ENCODE peak calls at places on chromosomes 5 and 9, in seven cellular contexts. One of them, this sample, is unnamed.

GRCh38 chr9:83701286-83701685 is 6.5 kb downstream of the UBQLN1 start:
- DNase-seq in GM23248: no peak
- DNase-seq in PC-3: no peak
- DNase-seq in GM23338: no peak
- DNase-seq in hepatocyte: no peak
- DNase-seq in HCT116: no peak
- DNase-seq in MM.1S: no peak
- DNase-seq in this sample: no peak

GRCh38 chr5:53035868-53036381 is 46.8 kb downstream of the ITGA2 start:
- DNase-seq in MM.1S: no peak
- DNase-seq in GM23338: peak
- DNase-seq in HCT116: no peak
- DNase-seq in GM23248: peak
- DNase-seq in PC-3: peak
- DNase-seq in hepatocyte: no peak
- DNase-seq in this sample: peak

GRCh38 chr9:136603901-136604816 is 58.3 kb upstream of the NOTCH1 start:
- DNase-seq in GM23248: no peak
- DNase-seq in GM23338: no peak
- DNase-seq in hepatocyte: no peak
- DNase-seq in HCT116: no peak
- DNase-seq in PC-3: no peak
- DNase-seq in MM.1S: no peak
- DNase-seq in this sample: no peak

GRCh38 chr5:127577458-127577857 is 60.0 kb downstream of the PRRC1 start:
- DNase-seq in GM23248: peak
- DNase-seq in HCT116: no peak
- DNase-seq in hepatocyte: no peak
- DNase-seq in PC-3: no peak
- DNase-seq in GM23338: no peak
- DNase-seq in MM.1S: no peak
- DNase-seq in this sample: no peak

GRCh38 chr5:55232194-55232984 is 1.0 kb downstream of the CCNO start:
- DNase-seq in hepatocyte: peak
- DNase-seq in GM23248: peak
- DNase-seq in PC-3: peak
- DNase-seq in GM23338: peak
- DNase-seq in MM.1S: no peak
- DNase-seq in HCT116: peak
- DNase-seq in this sample: peak

GRCh38 chr5:91269198-91269597 is 113.9 kb downstream of the ARRDC3 start:
- DNase-seq in PC-3: no peak
- DNase-seq in GM23338: no peak
- DNase-seq in GM23248: no peak
- DNase-seq in MM.1S: peak
- DNase-seq in hepatocyte: no peak
- DNase-seq in HCT116: no peak
- DNase-seq in this sample: no peak

GRCh38 chr5:134553816-134554215 is 28.3 kb downstream of the JADE2 start:
- DNase-seq in GM23248: no peak
- DNase-seq in HCT116: no peak
- DNase-seq in PC-3: no peak
- DNase-seq in hepatocyte: no peak
- DNase-seq in MM.1S: no peak
- DNase-seq in GM23338: no peak
- DNase-seq in this sample: no peak

GRCh38 chr5:92687793-92688467 is 893.1 kb downstream of the NR2F1-AS1 start:
- DNase-seq in hepatocyte: peak
- DNase-seq in GM23338: peak
- DNase-seq in MM.1S: no peak
- DNase-seq in PC-3: peak
- DNase-seq in HCT116: peak
- DNase-seq in GM23248: peak
- DNase-seq in this sample: peak

GRCh38 chr9:110807956-110808598 is 139.5 kb downstream of the MUSK start:
- DNase-seq in PC-3: peak
- DNase-seq in GM23248: no peak
- DNase-seq in hepatocyte: no peak
- DNase-seq in MM.1S: no peak
- DNase-seq in GM23338: no peak
- DNase-seq in HCT116: no peak
- DNase-seq in this sample: no peak

GRCh38 chr5:54455413-54456157 is at the start of gene HSPB3:
- DNase-seq in GM23248: peak
- DNase-seq in MM.1S: no peak
- DNase-seq in PC-3: no peak
- DNase-seq in HCT116: no peak
- DNase-seq in GM23338: no peak
- DNase-seq in hepatocyte: no peak
- DNase-seq in this sample: no peak

GRCh38 chr5:112006721-112007120 is 249.7 kb upstream of the NREP start:
- DNase-seq in hepatocyte: no peak
- DNase-seq in PC-3: peak
- DNase-seq in MM.1S: no peak
- DNase-seq in HCT116: no peak
- DNase-seq in GM23338: no peak
- DNase-seq in GM23248: peak
- DNase-seq in this sample: no peak

GRCh38 chr9:214488-215448 is at the start of gene DOCK8:
- DNase-seq in HCT116: peak
- DNase-seq in GM23338: peak
- DNase-seq in hepatocyte: peak
- DNase-seq in MM.1S: peak
- DNase-seq in GM23248: peak
- DNase-seq in PC-3: peak
- DNase-seq in this sample: peak

GRCh38 chr5:58127132-58127485 is 332.8 kb downstream of the PLK2 start:
- DNase-seq in MM.1S: no peak
- DNase-seq in GM23248: no peak
- DNase-seq in hepatocyte: no peak
- DNase-seq in GM23338: no peak
- DNase-seq in PC-3: no peak
- DNase-seq in HCT116: no peak
- DNase-seq in this sample: no peak

GRCh38 chr5:998975-999501 is 9.6 kb upstream of the NKD2 start:
- DNase-seq in hepatocyte: no peak
- DNase-seq in GM23338: no peak
- DNase-seq in PC-3: no peak
- DNase-seq in HCT116: no peak
- DNase-seq in GM23248: peak
- DNase-seq in MM.1S: no peak
- DNase-seq in this sample: no peak

DNA sequence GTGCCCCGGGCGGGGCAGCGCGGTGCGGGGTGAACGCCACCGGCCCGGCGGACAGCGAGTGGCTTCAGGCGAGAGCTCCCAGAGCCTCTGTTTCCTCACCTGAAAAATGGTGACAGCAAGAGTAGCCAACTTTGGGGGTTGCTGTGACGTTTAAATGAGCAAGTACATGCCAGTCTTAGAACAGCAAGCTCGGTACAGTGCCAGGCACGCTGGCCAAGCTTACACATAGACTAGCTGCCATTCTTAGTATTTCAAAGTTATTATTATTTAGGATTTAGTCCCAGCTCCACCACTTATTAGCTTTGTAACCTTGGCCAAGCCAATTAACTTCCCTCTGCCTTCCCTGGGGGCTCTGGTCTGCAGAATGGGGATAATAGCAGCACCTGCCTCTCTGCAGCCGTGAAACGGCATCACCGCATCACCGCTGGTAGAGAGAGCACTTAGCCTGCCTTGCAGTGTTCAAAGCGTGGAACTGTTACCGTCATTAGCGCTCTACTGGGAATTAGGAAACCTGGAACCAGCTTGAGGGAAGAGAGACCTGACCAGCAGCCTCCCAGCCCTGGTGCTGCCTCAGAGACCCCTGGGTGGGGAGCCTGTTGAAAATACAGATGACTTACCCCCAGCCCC is at the start of gene C9orf50:
- DNase-seq in hepatocyte: no peak
- DNase-seq in GM23338: no peak
- DNase-seq in MM.1S: no peak
- DNase-seq in GM23248: peak
- DNase-seq in HCT116: no peak
- DNase-seq in PC-3: no peak
- DNase-seq in this sample: no peak
- TF ChIP-seq EZH2 in hepatocyte: no peak
- TF ChIP-seq EZH2 in GM23338: peak
- TF ChIP-seq EZH2 in MM.1S: no peak
- TF ChIP-seq EZH2 in GM23248: no peak
- TF ChIP-seq EZH2 in HCT116: no peak
- TF ChIP-seq EZH2 in PC-3: no peak
- TF ChIP-seq EZH2 in this sample: no peak

DNA sequence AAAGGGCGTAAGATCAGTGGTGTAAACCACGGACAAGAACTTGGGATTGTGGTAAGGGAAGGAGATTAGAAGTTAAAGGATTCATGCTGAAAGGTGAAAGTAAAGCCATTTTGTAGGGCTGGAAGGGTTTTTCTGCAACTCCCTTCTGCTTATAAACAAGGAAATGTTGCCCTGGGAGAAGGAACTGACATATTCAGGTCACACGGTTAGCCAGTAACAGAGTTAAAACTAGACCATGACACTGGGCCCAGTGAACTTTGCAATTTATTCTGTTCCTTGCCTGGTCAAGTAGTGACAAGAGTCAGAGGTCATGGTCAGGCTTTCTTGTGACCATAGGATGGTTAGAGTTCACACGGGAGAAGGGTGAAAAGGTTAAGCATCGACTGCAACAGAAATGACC is 323.3 kb downstream of the DMRT2 start:
- DNase-seq in PC-3: no peak
- DNase-seq in HCT116: no peak
- DNase-seq in MM.1S: no peak
- DNase-seq in GM23248: no peak
- DNase-seq in GM23338: no peak
- DNase-seq in hepatocyte: no peak
- DNase-seq in this sample: no peak
- TF ChIP-seq EZH2phosphoT487 in PC-3: no peak
- TF ChIP-seq EZH2phosphoT487 in HCT116: no peak
- TF ChIP-seq EZH2phosphoT487 in MM.1S: no peak
- TF ChIP-seq EZH2phosphoT487 in GM23248: no peak
- TF ChIP-seq EZH2phosphoT487 in GM23338: no peak
- TF ChIP-seq EZH2phosphoT487 in hepatocyte: no peak
- TF ChIP-seq EZH2phosphoT487 in this sample: no peak

GRCh38 chr9:107488400-107489143 is 997 bp downstream of the KLF4 start:
- DNase-seq in MM.1S: no peak
- DNase-seq in HCT116: no peak
- DNase-seq in GM23248: peak
- DNase-seq in hepatocyte: peak
- DNase-seq in GM23338: peak
- DNase-seq in PC-3: peak
- DNase-seq in this sample: peak

GRCh38 chr9:107492381-107492780 is 2.8 kb upstream of the KLF4 start:
- DNase-seq in MM.1S: no peak
- DNase-seq in GM23248: peak
- DNase-seq in HCT116: no peak
- DNase-seq in GM23338: no peak
- DNase-seq in PC-3: peak
- DNase-seq in hepatocyte: no peak
- DNase-seq in this sample: no peak

GRCh38 chr9:107489144-107489673 is 360 bp downstream of the KLF4 start:
- DNase-seq in GM23338: no peak
- DNase-seq in GM23248: no peak
- DNase-seq in hepatocyte: no peak
- DNase-seq in HCT116: no peak
- DNase-seq in PC-3: peak
- DNase-seq in MM.1S: no peak
- DNase-seq in this sample: no peak

GRCh38 chr9:107489687-107490605 is at the start of gene KLF4:
- DNase-seq in PC-3: peak
- DNase-seq in HCT116: peak
- DNase-seq in MM.1S: peak
- DNase-seq in hepatocyte: peak
- DNase-seq in GM23338: peak
- DNase-seq in GM23248: peak
- DNase-seq in this sample: peak

DNA sequence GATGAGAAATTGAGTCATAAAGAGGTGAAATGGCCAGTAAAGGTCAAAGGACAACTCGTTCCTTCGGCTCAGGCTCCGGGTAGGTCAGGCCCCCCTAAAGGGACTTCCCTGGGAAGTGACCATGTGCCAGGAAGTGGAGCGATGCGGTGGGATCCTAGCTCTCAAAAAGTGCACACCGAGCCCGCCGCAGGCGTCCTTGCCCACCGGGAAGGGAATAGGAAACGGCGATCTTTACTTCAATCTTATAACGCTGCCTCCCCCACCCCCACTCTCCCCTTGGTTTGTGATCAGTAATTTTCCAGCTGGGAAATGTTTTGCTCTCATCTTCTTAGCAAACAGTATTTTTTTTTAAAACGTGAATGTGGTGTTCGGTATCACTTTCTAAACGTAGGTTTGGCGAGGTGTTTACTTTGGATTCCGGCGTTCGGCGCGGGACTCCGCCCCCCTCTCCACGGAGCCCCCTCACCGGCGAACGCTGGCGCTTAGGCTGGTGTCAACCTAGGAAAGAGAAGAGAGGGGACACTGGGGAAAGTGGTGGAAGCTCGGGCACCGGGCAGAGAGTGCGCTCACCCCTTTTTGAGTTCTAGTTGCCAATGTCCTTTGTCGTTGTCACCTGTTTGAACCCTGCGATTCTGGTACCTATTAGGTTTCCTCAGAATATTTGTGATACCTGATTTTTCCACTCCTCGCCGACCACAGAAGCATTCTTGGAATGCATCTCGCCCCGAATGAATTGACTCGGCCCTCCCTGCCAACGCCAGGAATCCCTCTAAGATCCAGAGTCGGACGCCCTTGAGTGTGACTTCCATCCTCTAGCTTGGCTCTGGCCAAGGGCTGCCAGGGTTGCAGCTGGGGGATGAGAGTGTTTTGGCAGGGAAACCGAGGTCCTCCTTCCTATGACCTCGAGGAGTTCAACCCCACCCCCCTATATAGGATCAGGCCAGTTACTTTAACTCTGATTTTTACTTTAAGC is 1.8 kb upstream of the KLF4 start:
- DNase-seq in GM23338: peak
- DNase-seq in PC-3: no peak
- DNase-seq in MM.1S: no peak
- DNase-seq in HCT116: no peak
- DNase-seq in GM23248: peak
- DNase-seq in hepatocyte: peak
- DNase-seq in this sample: peak
- TF ChIP-seq EZH2 in GM23338: peak
- TF ChIP-seq EZH2 in PC-3: no peak
- TF ChIP-seq EZH2 in MM.1S: no peak
- TF ChIP-seq EZH2 in HCT116: no peak
- TF ChIP-seq EZH2 in GM23248: no peak
- TF ChIP-seq EZH2 in hepatocyte: no peak
- TF ChIP-seq EZH2 in this sample: no peak

DNA sequence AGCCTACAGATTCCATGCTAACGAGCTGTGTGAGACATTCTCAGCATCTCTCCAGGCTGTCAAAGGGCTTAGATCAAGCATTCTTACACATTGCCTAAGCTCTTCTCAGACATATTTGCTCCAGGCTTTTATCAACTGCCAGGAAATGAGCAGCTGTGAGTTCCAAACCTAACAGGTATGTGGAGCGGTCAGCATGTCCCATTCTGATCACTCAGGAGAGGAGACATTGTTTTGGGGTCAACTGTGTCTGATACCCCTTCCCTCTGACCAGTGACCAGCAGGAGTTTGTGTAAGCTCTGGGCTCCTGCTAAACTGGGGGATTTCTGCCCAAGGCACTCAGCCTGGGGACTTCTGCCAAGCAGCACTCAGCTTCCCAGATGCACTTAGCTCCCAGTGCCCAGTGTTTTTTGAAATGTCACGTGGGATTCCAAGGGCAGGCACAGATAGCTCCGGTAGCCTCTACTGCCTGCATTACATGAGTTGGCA is 229.1 kb downstream of the SEC61B start:
- DNase-seq in PC-3: no peak
- DNase-seq in GM23338: no peak
- DNase-seq in HCT116: no peak
- DNase-seq in MM.1S: no peak
- DNase-seq in hepatocyte: no peak
- DNase-seq in GM23248: no peak
- DNase-seq in this sample: peak
- TF ChIP-seq EZH2phosphoT487 in PC-3: no peak
- TF ChIP-seq EZH2phosphoT487 in GM23338: no peak
- TF ChIP-seq EZH2phosphoT487 in HCT116: no peak
- TF ChIP-seq EZH2phosphoT487 in MM.1S: no peak
- TF ChIP-seq EZH2phosphoT487 in hepatocyte: no peak
- TF ChIP-seq EZH2phosphoT487 in GM23248: no peak
- TF ChIP-seq EZH2phosphoT487 in this sample: peak